ENCODE peak calls at places on chromosomes 12 and 14, in ten cellular contexts. P is bronchial epithelial cell; E is omental fat pad; Q is left cardiac atrium; Y is NCI-H1105; Z is stimulated activated CD4-positive, alpha-beta T cell treated with anti-CD3 and anti-CD28 coated beads, Interleukin-4, amount 100 ng/mL, for 24 hours; X is GDM1; K is nucleus accumbens; T is stimulated activated CD8-positive, alpha-beta memory T cell treated with anti-CD3 and anti-CD28 coated beads, Interleukin-2, amount 100 ng/mL, for 48 hours; C is GM12864. M is an unnamed sample.

GRCh38 chr12:26113194-26113654 is 11.6 kb downstream of the BHLHE41 start:
- DNase-seq in P (no peak), E (no peak), Q (no peak), Y (peak), Z (no peak), X (no peak), K (no peak), T (no peak), C (no peak), M (no peak)

GRCh38 chr14:47526591-47527244 is 148.7 kb downstream of the MDGA2 start:
- DNase-seq in P (no peak), E (no peak), Q (no peak), Y (no peak), Z (no peak), X (no peak), K (no peak), T (no peak), C (no peak), M (no peak)

GRCh38 chr14:105424861-105425260 is 5.2 kb downstream of the MTA1 start:
- DNase-seq in P (no peak), E (no peak), Q (peak), Y (no peak), Z (no peak), X (no peak), K (no peak), T (no peak), C (no peak), M (no peak)

GRCh38 chr12:68796399-68796798 is 11.6 kb upstream of the MDM2 start:
- DNase-seq in P (no peak), E (no peak), Q (no peak), Y (no peak), Z (no peak), X (no peak), K (no peak), T (no peak), C (no peak), M (no peak)

GRCh38 chr12:121949643-121950397 is 31.4 kb downstream of the CFAP251 start:
- DNase-seq in P (peak), E (no peak), Q (no peak), Y (no peak), Z (no peak), X (no peak), K (no peak), T (no peak), C (no peak), M (no peak)

GRCh38 chr14:69298131-69299071 is 38.4 kb downstream of the GALNT16 start:
- DNase-seq in P (no peak), E (no peak), Q (no peak), Y (no peak), Z (no peak), X (no peak), K (no peak), T (no peak), C (no peak), M (no peak)

GRCh38 chr14:102691763-102692162 is 85.5 kb upstream of the TRAF3 start:
- DNase-seq in P (no peak), E (no peak), Q (no peak), Y (no peak), Z (no peak), X (no peak), K (no peak), T (no peak), C (no peak), M (no peak)

GRCh38 chr14:99475179-99475578 is 5.5 kb downstream of the SETD3 start:
- DNase-seq in P (peak), E (no peak), Q (no peak), Y (no peak), Z (no peak), X (no peak), K (no peak), T (no peak), C (no peak), M (no peak)

GRCh38 chr12:12439636-12440035 is 82.8 kb downstream of the BORCS5 start:
- DNase-seq in P (peak), E (no peak), Q (no peak), Y (no peak), Z (peak), X (no peak), K (no peak), T (no peak), C (no peak), M (no peak)

GRCh38 chr12:102962532-102962931 is 5.1 kb downstream of the ASCL1 start:
- DNase-seq in P (no peak), E (no peak), Q (no peak), Y (no peak), Z (no peak), X (no peak), K (no peak), T (no peak), C (no peak), M (no peak)

GRCh38 chr14:54769955-54770863 is 132.4 kb downstream of the GCH1 start:
- DNase-seq in P (no peak), E (no peak), Q (no peak), Y (peak), Z (no peak), X (no peak), K (no peak), T (no peak), C (no peak), M (no peak)

GRCh38 chr14:93994919-93995682 is 2.0 kb upstream of the CCDC197 start:
- DNase-seq in P (peak), E (no peak), Q (peak), Y (no peak), Z (peak), X (no peak), K (no peak), T (peak), C (no peak), M (no peak)

GRCh38 chr14:66746316-66747006 is 238.5 kb downstream of the GPHN start:
- DNase-seq in P (peak), E (no peak), Q (no peak), Y (no peak), Z (no peak), X (peak), K (no peak), T (no peak), C (no peak), M (no peak)